ENCODE peak calls at places on chromosomes 11 and 22, in seven cellular contexts. F is SK-N-MC, E is prostate gland, V is sigmoid colon, D is GM23338, C is transverse colon, X is GM12892. H is an unnamed sample.
A peak's percentile ranks its signal among the peaks of the same experiment; 100 is the strongest.

GRCh38 chr11:102318469-102318868 is 1.2 kb downstream of the BIRC3 start:
- DNase-seq in F (no peak), E (no peak), V (no peak), D (no peak), C (peak; percentile 30), X (no peak), H (no peak)

GRCh38 chr11:46557684-46558151 is 36.1 kb downstream of the AMBRA1 start:
- DNase-seq in F (no peak), E (no peak), V (no peak), D (no peak), C (no peak), X (no peak), H (no peak)

GRCh38 chr11:116742104-116742503 is 30.7 kb downstream of the BUD13 start:
- DNase-seq in F (no peak), E (no peak), V (no peak), D (peak; percentile 14), C (no peak), X (no peak), H (no peak)

GRCh38 chr11:38323961-38324761 is 1726.1 kb upstream of the RAG2 start:
- DNase-seq in F (no peak), E (no peak), V (no peak), D (no peak), C (no peak), X (no peak), H (no peak)

GRCh38 chr11:20035701-20036601 is 124.3 kb downstream of the DBX1 start:
- DNase-seq in F (no peak), E (no peak), V (no peak), D (no peak), C (no peak), X (no peak), H (no peak)

GRCh38 chr22:37843746-37844089 is 416 bp downstream of the ANKRD54 start:
- DNase-seq in F (no peak), E (peak; percentile 16), V (peak; percentile 74), D (peak; percentile 58), C (peak; percentile 59), X (peak; percentile 55), H (no peak)

GRCh38 chr11:79708319-79708928 is 267.6 kb upstream of the TENM4 start:
- DNase-seq in F (peak; percentile 2), E (no peak), V (no peak), D (peak; percentile 79), C (peak; percentile 13), X (no peak), H (no peak)

GRCh38 chr22:28801845-28802594 is 1.7 kb upstream of the XBP1 start:
- DNase-seq in F (no peak), E (no peak), V (no peak), D (peak; percentile 22), C (peak; percentile 38), X (no peak), H (no peak)

GRCh38 chr11:80261776-80262175 is 820.9 kb upstream of the TENM4 start:
- DNase-seq in F (no peak), E (no peak), V (no peak), D (no peak), C (no peak), X (no peak), H (no peak)

GRCh38 chr22:28105988-28106387 is 186.9 kb upstream of the PITPNB start:
- DNase-seq in F (no peak), E (no peak), V (no peak), D (no peak), C (no peak), X (no peak), H (no peak)

GRCh38 chr11:74577624-74578396 is 14.6 kb upstream of the POLD3 start:
- DNase-seq in F (no peak), E (no peak), V (no peak), D (peak; percentile 8), C (no peak), X (no peak), H (no peak)

GRCh38 chr11:58658553-58659080 is 36.2 kb downstream of the CNTF start:
- DNase-seq in F (no peak), E (no peak), V (no peak), D (no peak), C (no peak), X (no peak), H (no peak)

DNA sequence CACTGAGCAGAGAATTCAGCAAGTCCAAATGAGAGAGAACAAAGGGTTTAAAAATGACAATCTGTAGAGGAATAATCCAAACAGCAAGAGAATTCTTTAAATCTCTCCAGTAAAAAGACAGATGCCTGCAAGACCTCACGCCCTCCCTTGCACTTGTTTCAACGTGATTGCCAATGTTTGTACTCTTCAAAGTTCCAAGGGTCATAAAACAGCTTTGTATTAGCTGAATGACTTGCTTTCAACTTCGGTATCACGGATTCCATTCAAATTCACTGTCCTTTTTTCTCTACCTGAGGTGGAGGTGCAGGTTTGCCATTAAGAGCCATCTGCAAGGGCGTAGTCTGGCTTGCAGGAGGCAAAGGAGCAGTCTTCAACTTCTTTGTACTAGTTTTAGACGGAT is 41.1 kb upstream of the CHRNA10 start:
- DNase-seq in F (no peak), E (no peak), V (no peak), D (no peak), C (no peak), X (no peak), H (no peak)
- TF ChIP-seq POLR2AphosphoS5 in F (no peak), E (peak; percentile 43), V (no peak), D (no peak), C (no peak), X (no peak), H (no peak)

GRCh38 chr22:49295465-49295743 is 532.3 kb downstream of the BRD1 start:
- DNase-seq in F (no peak), E (no peak), V (no peak), D (no peak), C (no peak), X (no peak), H (no peak)

GRCh38 chr22:49297286-49297870 is 530.3 kb downstream of the BRD1 start:
- DNase-seq in F (no peak), E (peak; percentile 1), V (no peak), D (no peak), C (no peak), X (no peak), H (peak; percentile 34)

GRCh38 chr22:49296561-49296960 is 531.1 kb downstream of the BRD1 start:
- DNase-seq in F (no peak), E (peak; percentile 1), V (no peak), D (no peak), C (no peak), X (no peak), H (no peak)

GRCh38 chr22:49294656-49295464 is 532.8 kb downstream of the BRD1 start:
- DNase-seq in F (no peak), E (no peak), V (no peak), D (no peak), C (no peak), X (no peak), H (peak; percentile 11)

DNA sequence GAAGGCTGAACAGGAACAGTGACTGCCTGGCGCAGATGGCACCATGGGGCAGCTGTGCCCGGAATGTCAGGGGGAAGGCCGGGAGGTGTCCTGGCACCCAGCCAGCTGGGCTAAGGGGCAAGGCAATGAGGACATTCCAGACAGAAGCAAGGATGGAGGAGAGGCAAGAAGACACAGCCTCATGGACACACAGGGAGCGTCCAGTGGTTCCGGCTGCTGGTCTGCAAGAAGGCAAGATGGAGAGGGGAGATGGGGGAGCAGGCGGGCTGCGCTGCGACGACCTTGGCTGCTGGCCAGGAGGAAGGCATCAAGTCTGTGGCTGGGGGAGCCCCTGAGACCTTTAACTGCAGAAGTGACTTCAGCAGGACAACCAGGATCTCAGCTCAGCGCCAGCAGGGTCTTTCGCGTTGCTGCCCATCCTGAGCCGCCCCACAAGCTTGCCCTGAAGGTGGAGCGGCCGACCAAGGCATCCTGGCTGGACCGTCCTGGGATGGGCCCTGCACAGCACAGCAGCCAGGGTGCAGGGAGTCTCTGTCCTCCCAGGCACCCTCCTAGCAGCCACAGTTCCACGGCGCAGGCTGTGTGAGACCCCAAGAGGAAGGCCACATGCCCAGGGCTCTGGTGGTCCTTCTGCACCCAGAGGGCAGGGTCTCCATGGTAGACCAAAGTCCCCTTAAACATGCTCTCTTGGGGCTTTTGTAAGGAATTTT is 531.7 kb downstream of the BRD1 start:
- DNase-seq in F (no peak), E (no peak), V (no peak), D (no peak), C (no peak), X (no peak), H (no peak)
- TF ChIP-seq POLR2AphosphoS5 in F (no peak), E (no peak), V (no peak), D (no peak), C (no peak), X (no peak), H (no peak)

GRCh38 chr11:33936745-33937612 is 45.1 kb upstream of the LMO2 start:
- DNase-seq in F (no peak), E (peak; percentile 28), V (peak; percentile 83), D (no peak), C (peak; percentile 22), X (no peak), H (no peak)
- TF ChIP-seq POLR2AphosphoS5 in F (no peak), E (peak; percentile 24), V (no peak), D (no peak), C (no peak), X (no peak), H (no peak)

GRCh38 chr11:113681282-113681681 is 24.8 kb downstream of the TMPRSS5 start:
- DNase-seq in F (no peak), E (no peak), V (no peak), D (no peak), C (no peak), X (no peak), H (peak; percentile 26)
- TF ChIP-seq POLR2AphosphoS5 in F (no peak), E (no peak), V (no peak), D (no peak), C (no peak), X (no peak), H (no peak)

DNA sequence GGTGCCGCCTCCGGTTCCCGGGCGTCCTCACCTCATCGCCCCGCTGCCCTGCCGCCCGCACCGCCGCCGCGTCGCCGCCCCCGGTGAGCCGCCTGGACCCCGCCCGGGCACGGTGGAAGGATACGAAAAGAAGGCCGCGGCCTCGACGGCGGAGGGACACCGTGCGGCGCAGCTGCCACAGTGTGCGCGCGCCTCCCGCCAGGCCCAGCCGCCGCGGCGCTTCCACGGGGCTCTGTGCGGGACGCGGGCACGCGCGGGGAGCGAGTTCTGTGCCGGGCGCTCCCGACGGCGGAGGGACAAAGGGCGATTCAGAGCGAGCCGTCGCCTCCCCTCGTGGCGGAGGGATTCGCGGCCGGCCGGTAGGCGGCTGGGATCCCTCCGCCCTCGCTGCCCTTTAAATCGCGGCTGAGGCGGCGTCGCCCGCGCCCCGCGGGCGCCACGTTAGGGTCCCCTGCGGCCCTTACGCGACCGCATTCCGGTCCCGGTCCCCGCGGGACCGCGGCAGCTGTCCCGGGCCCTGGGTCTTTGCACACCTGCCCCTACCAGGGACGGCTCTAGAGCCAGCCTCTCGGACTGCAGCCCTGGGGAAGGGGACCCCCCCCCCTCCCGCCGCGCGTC is 568 bp upstream of the KMT5B start:
- DNase-seq in F (peak; percentile 37), E (peak; percentile 87), V (peak; percentile 96), D (peak; percentile 96), C (peak; percentile 89), X (peak; percentile 78), H (peak; percentile 70)
- TF ChIP-seq POLR2AphosphoS5 in F (peak; percentile 86), E (peak; percentile 30), V (peak; percentile 71), D (peak; percentile 75), C (peak; percentile 88), X (peak; percentile 72), H (peak; percentile 76)

DNA sequence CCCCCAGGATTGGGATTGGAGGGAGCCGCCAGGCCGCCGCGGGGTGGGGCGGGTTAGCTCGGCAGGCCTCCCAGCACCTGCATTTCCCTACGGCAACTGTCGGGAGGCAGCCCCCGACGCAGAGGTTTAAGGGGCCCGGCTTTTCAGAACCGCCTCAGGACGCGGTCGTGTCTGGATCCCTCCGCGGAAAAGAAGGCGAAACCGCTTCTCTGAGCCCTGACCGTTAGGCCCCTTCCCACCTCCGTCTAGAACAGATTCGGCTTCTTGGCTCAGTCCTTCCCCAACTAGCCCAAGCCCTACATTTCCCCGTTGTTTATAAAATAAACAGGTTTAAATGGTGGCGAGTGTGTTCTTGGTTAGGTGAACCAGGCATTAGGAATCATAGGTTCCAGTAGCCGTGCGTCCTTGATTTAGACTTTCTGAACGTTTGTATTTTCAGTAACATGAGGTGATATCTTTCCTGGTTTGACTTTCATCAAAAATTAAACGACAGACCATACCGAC is 1.0 kb upstream of the HSPA8 start:
- DNase-seq in F (no peak), E (no peak), V (no peak), D (peak; percentile 64), C (no peak), X (no peak), H (no peak)
- TF ChIP-seq POLR2AphosphoS5 in F (no peak), E (no peak), V (no peak), D (no peak), C (no peak), X (peak; percentile 72), H (no peak)

H was measured in H1.